ENCODE peak calls at places on chromosomes 3 and 15, in five cellular contexts. O is mesothelial cell of epicardium, Z is IMR-90, Y is A549, L is HFFc6. H is an unnamed sample.

GRCh38 chr15:40058476-40059140 is 19.6 kb upstream of the SRP14 start:
- DNase-seq in O (no peak), Z (peak), Y (no peak), L (no peak), H (no peak)

GRCh38 chr3:64530434-64531049 is 157.3 kb downstream of the ADAMTS9 start:
- DNase-seq in O (peak), Z (peak), Y (peak), L (peak), H (peak)

GRCh38 chr3:166955549-166955948 is 424.5 kb downstream of the ZBBX start:
- DNase-seq in O (no peak), Z (no peak), Y (no peak), L (no peak), H (no peak)

GRCh38 chr15:78567541-78567940 is 2.2 kb downstream of the CHRNA5 start:
- DNase-seq in O (no peak), Z (no peak), Y (no peak), L (no peak), H (no peak)

GRCh38 chr15:88845616-88846015 is 42.4 kb downstream of the ACAN start:
- DNase-seq in O (no peak), Z (no peak), Y (no peak), L (no peak), H (no peak)

GRCh38 chr15:33242165-33242564 is 47.7 kb upstream of the FMN1 start:
- DNase-seq in O (no peak), Z (peak), Y (peak), L (peak), H (peak)

GRCh38 chr3:125585595-125586223 is 9.6 kb downstream of the OSBPL11 start:
- DNase-seq in O (peak), Z (peak), Y (peak), L (peak), H (peak)

GRCh38 chr15:82810863-82811421 is 1.5 kb downstream of the WHAMM start:
- DNase-seq in O (no peak), Z (no peak), Y (no peak), L (no peak), H (no peak)

GRCh38 chr3:2657408-2657807 is 452.8 kb downstream of the IL5RA start:
- DNase-seq in O (no peak), Z (peak), Y (no peak), L (no peak), H (no peak)

GRCh38 chr15:31280831-31281216 is 45.8 kb upstream of the KLF13 start:
- DNase-seq in O (peak), Z (no peak), Y (no peak), L (no peak), H (no peak)

GRCh38 chr15:100602822-100603393 is 519 bp downstream of the ASB7 start:
- DNase-seq in O (no peak), Z (peak), Y (peak), L (peak), H (peak)

GRCh38 chr3:150059729-150060128 is 89.0 kb upstream of the PFN2 start:
- DNase-seq in O (no peak), Z (no peak), Y (no peak), L (no peak), H (no peak)

GRCh38 chr15:84973492-84974460 is 7.9 kb upstream of the PDE8A start:
- DNase-seq in O (no peak), Z (peak), Y (no peak), L (no peak), H (no peak)

GRCh38 chr3:171277456-171278406 is 182.5 kb downstream of the TNIK start:
- DNase-seq in O (no peak), Z (peak), Y (no peak), L (no peak), H (no peak)

GRCh38 chr3:118208642-118209041 is 826.0 kb downstream of the IGSF11 start:
- DNase-seq in O (no peak), Z (no peak), Y (no peak), L (no peak), H (no peak)

GRCh38 chr3:162022931-162023330 is 526.3 kb downstream of the OTOL1 start:
- DNase-seq in O (no peak), Z (no peak), Y (no peak), L (no peak), H (no peak)

GRCh38 chr3:59968510-59968909 is 918.7 kb upstream of the CFAP20DC start:
- DNase-seq in O (no peak), Z (no peak), Y (no peak), L (no peak), H (no peak)
- TF ChIP-seq CTCF in O (no peak), Z (no peak), Y (no peak), L (no peak), H (no peak)

DNA sequence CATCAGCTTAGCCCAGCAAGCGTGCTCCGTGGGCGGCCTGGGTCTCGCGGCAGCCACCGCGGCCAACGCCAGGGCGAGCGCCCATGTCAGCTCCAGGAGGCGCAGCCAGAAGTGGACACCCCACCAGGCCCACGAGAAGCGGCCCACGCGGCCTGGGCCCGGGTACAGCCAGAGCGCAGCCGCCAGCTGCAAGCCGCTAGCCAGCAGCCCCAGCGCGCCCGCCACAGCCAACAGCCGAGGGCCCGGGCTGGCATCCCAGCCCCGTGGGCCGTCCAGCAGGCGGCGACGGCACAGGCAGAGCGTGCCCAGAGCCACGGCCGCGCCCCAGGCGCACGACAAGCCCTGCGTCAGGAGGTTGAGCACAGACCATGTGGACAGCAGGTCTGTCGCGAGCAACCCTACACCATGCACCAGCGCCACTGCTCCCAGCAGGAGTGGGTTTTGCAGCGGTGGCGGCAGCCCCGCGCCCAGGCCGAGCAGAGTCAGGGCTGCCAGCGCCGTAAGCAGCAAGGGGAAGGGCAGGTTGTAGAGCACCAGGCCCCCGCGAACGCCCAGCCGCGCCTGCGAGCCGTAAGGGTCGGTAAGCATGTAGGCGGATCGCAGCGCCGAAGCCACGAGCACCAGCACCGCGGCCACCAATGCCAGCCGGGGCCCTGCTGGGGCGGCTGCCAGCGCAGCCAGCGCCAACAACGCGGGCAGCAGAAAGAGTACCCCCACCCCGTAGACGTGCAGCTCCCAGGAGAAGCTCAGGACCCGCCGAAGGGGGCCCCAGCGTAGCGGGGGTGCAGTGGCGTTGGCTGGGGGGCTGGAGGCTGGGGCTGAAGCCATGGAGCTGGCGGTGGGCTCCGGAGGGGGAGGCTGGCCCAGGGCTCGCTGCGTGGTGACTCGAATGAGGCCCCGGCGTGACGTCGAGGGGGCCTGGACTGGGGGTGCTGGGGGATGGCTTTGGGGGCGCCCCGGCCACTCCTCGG is 4.9 kb downstream of the PRRT3 start:
- DNase-seq in O (peak), Z (peak), Y (peak), L (peak), H (peak)
- TF ChIP-seq CTCF in O (peak), Z (peak), Y (peak), L (peak), H (peak)

GRCh38 chr15:25683911-25684310 is 179.2 kb downstream of the ATP10A start:
- DNase-seq in O (no peak), Z (no peak), Y (no peak), L (no peak), H (no peak)
- TF ChIP-seq CTCF in O (no peak), Z (no peak), Y (no peak), L (peak), H (no peak)

DNA sequence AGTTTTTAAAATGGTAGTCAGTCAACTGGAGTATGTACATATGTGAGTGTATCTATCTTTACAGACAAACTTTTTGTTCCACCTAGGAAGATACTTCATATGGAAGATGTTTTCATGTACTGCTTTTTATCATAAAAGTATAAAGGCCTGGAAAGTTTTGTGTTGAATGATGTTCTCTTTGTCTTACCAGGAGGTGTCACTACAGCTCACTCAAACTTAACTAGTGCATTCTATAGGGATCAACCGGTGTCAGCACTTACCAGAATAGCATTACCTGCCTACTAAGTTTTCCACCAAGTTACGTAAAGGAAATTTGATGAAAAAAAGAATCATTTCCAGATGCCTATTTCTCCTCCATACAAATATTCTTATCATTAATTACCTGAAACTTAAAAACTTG is 522.6 kb upstream of the SEMA6D start:
- DNase-seq in O (no peak), Z (peak), Y (no peak), L (peak), H (no peak)
- TF ChIP-seq CTCF in O (peak), Z (peak), Y (no peak), L (peak), H (no peak)